ENCODE peak calls at places on chromosome 20, in ten cellular contexts. N is left ventricle myocardium inferior; U is ascending aorta; D is CD4-positive, alpha-beta T cell; M is heart right ventricle; X is esophagus squamous epithelium; L is CD8-positive, alpha-beta memory T cell; Z is suprapubic skin; K is gastrocnemius medialis; C is mesenchymal stem cell. V is an unnamed sample. For H3K9me3 and H3K27me3, the result is how much of the 10 kb centered on the place peaks cover.

GRCh38 chr20:23482138-23482537 is 8.8 kb upstream of the CST8 start:
- DNase-seq in N (no peak), U (no peak), D (no peak), M (no peak), X (no peak), L (no peak), Z (no peak), K (no peak), C (no peak), V (no peak)

GRCh38 chr20:5654557-5654956 is 95.6 kb upstream of the SHLD1 start:
- DNase-seq in N (no peak), U (no peak), D (no peak), M (no peak), X (no peak), L (no peak), Z (no peak), K (no peak), C (peak), V (no peak)

GRCh38 chr20:51562334-51563140 is 20.0 kb upstream of the NFATC2 start:
- DNase-seq in N (peak), U (peak), D (peak), M (peak), X (no peak), L (no peak), Z (peak), K (peak), C (peak), V (peak)

GRCh38 chr20:8693709-8694108 is 375.2 kb upstream of the PLCB4 start:
- DNase-seq in N (no peak), U (no peak), D (no peak), M (no peak), X (no peak), L (no peak), Z (no peak), K (no peak), C (peak), V (no peak)

GRCh38 chr20:44637490-44638372 is 13.8 kb downstream of the ADA start:
- DNase-seq in N (peak), U (peak), D (no peak), M (peak), X (no peak), L (no peak), Z (peak), K (peak), C (no peak), V (no peak)

GRCh38 chr20:35312348-35312747 is 20.1 kb upstream of the FAM83C start:
- DNase-seq in N (no peak), U (no peak), D (no peak), M (no peak), X (no peak), L (no peak), Z (no peak), K (no peak), C (peak), V (no peak)

GRCh38 chr20:19775353-19776201 is 17.5 kb downstream of the RIN2 start:
- DNase-seq in N (no peak), U (peak), D (no peak), M (no peak), X (no peak), L (no peak), Z (no peak), K (no peak), C (no peak), V (no peak)

GRCh38 chr20:45911486-45912343 is at the start of gene PLTP:
- DNase-seq in N (peak), U (peak), D (no peak), M (peak), X (no peak), L (no peak), Z (peak), K (peak), C (peak), V (peak)

GRCh38 chr20:59925894-59926293 is 7.5 kb downstream of the SYCP2 start:
- DNase-seq in N (no peak), U (no peak), D (no peak), M (no peak), X (no peak), L (no peak), Z (no peak), K (no peak), C (no peak), V (no peak)

GRCh38 chr20:32053648-32054047 is 1.6 kb downstream of the HCK start:
- DNase-seq in N (no peak), U (no peak), D (no peak), M (no peak), X (no peak), L (no peak), Z (no peak), K (no peak), C (no peak), V (no peak)

GRCh38 chr20:20096421-20096820 is 44.1 kb downstream of the CFAP61 start:
- DNase-seq in N (no peak), U (no peak), D (no peak), M (no peak), X (no peak), L (no peak), Z (peak), K (no peak), C (no peak), V (no peak)

GRCh38 chr20:40603057-40603651 is 85.9 kb downstream of the MAFB start:
- DNase-seq in N (no peak), U (no peak), D (no peak), M (no peak), X (no peak), L (no peak), Z (no peak), K (no peak), C (no peak), V (no peak)

GRCh38 chr20:35049776-35050352 is 42.7 kb downstream of the TRPC4AP start:
- DNase-seq in N (no peak), U (no peak), D (no peak), M (no peak), X (no peak), L (no peak), Z (no peak), K (no peak), C (peak), V (no peak)

GRCh38 chr20:57319584-57319983 is 10.0 kb upstream of the SPO11 start:
- DNase-seq in N (no peak), U (no peak), D (no peak), M (no peak), X (no peak), L (no peak), Z (no peak), K (no peak), C (no peak), V (no peak)

GRCh38 chr20:54497931-54498718 is 22.7 kb downstream of the DOK5 start:
- DNase-seq in N (no peak), U (no peak), D (no peak), M (no peak), X (no peak), L (no peak), Z (no peak), K (no peak), C (no peak), V (no peak)

GRCh38 chr20:59776059-59776603 is 157.3 kb downstream of the SYCP2 start:
- DNase-seq in N (no peak), U (peak), D (peak), M (no peak), X (no peak), L (no peak), Z (peak), K (no peak), C (no peak), V (no peak)

GRCh38 chr20:33490023-33490933 is at the start of gene CBFA2T2:
- DNase-seq in N (peak), U (peak), D (no peak), M (peak), X (no peak), L (no peak), Z (peak), K (peak), C (peak), V (peak)
- H3K9me3 ChIP-seq in N (under half), U (under half), D (under half), M (under half), X (under half), L (under half), Z (under half), K (under half), C (under half), V (under half)

DNA sequence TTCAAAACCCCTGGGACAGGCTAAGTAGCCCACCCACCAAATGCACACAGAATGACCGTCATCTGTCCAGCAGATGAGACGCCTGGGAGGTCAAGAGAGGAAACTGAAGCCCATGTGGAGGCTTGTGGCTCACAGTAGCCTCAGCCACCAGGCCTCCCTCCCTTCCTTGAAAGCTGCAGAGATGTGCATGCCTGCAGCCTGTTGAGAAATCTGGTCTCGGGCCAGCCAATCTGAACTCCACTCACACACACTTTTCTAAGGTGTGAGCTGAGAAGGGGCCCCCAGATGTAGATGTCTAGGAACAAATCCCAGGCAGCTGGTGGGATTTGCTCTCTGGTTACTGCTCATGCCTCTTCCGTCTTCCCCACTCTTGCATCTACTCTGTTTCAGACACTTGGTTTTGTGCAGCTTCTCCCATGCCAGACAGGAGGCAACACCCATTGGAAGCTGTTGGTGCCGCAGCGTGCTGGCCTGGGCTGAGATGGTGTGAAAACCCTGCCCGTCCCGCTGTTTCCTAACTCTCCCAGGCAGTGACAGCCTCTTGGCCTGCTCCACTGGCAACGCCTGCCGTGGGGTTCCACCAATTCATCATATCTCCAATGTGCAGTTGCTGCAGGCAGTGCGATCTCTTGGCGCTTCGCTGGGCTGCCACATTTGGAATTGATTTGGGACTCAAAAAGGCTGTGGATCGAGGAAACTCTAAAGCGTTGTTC is 24.1 kb upstream of the PAX1 start:
- DNase-seq in N (no peak), U (no peak), D (no peak), M (no peak), X (no peak), L (no peak), Z (peak), K (peak), C (no peak), V (no peak)
- H3K27me3 ChIP-seq in N (under half), U (under half), D (under half), M (under half), X (under half), L (under half), Z (under half), K (under half), C (under half), V (under half)

GRCh38 chr20:56003966-56004365 is 1.4 kb downstream of the CBLN4 start:
- DNase-seq in N (no peak), U (no peak), D (no peak), M (no peak), X (no peak), L (no peak), Z (no peak), K (no peak), C (no peak), V (peak)
- H3K9me3 ChIP-seq in N (under half), U (under half), D (under half), M (under half), X (under half), L (under half), Z (under half), K (under half), C (under half), V (under half)

GRCh38 chr20:14951105-14951504 is 613.7 kb upstream of the FLRT3 start:
- DNase-seq in N (no peak), U (no peak), D (no peak), M (no peak), X (no peak), L (no peak), Z (no peak), K (no peak), C (peak), V (no peak)
- H3K27me3 ChIP-seq in N (under half), U (under half), D (under half), M (under half), X (under half), L (under half), Z (under half), K (under half), C (under half), V (under half)

DNA sequence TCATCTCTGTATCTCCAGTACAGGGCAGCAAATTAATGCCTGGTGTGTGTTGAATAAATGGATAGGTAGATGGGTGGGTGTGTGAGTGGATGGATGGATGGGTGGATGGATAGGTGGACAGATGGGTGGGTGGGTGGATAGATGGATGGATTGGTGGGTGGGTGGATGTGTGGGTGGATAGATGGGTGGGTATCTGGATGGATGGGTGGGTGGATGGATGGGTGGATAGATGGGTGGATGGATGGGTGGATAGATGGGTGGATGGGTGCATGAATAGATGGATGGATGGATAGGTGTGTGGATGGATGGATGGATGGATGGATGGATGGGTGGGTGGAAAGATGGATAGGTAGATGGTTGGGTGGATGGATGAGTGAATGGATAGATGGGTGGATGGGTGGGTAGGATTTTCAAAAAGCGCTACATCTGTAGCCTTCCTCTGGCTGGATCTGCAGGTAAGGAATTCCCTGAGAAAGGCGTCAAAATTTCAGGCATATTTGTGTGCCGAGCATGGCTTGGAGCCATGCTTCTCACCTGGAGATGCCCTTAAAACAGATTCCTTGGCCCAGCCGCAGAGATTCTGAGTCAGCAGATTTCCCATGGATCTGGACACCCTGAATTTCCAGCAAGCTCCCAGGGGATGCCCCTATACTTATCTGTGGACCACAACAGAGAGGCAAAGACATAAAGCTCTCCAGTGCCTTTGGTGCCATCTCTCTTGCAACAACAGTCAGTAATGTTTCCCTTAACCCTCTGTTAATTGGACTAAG is 177.6 kb downstream of the CDH4 start:
- DNase-seq in N (no peak), U (no peak), D (no peak), M (no peak), X (no peak), L (no peak), Z (no peak), K (no peak), C (no peak), V (no peak)
- H3K9me3 ChIP-seq in N (under half), U (under half), D (under half), M (under half), X (under half), L (under half), Z (under half), K (under half), C (under half), V (under half)

GRCh38 chr20:63500151-63500901 is 1.4 kb upstream of the EEF1A2 start:
- DNase-seq in N (no peak), U (no peak), D (no peak), M (no peak), X (no peak), L (no peak), Z (no peak), K (peak), C (no peak), V (peak)
- H3K27me3 ChIP-seq in N (half or more), U (under half), D (under half), M (under half), X (half or more), L (under half), Z (half or more), K (under half), C (half or more), V (under half)

GRCh38 chr20:42074944-42075343 is 456.8 kb upstream of the CHD6 start:
- DNase-seq in N (no peak), U (no peak), D (no peak), M (no peak), X (no peak), L (no peak), Z (no peak), K (no peak), C (no peak), V (no peak)
- H3K9me3 ChIP-seq in N (under half), U (under half), D (under half), M (under half), X (under half), L (under half), Z (under half), K (under half), C (under half), V (under half)

DNA sequence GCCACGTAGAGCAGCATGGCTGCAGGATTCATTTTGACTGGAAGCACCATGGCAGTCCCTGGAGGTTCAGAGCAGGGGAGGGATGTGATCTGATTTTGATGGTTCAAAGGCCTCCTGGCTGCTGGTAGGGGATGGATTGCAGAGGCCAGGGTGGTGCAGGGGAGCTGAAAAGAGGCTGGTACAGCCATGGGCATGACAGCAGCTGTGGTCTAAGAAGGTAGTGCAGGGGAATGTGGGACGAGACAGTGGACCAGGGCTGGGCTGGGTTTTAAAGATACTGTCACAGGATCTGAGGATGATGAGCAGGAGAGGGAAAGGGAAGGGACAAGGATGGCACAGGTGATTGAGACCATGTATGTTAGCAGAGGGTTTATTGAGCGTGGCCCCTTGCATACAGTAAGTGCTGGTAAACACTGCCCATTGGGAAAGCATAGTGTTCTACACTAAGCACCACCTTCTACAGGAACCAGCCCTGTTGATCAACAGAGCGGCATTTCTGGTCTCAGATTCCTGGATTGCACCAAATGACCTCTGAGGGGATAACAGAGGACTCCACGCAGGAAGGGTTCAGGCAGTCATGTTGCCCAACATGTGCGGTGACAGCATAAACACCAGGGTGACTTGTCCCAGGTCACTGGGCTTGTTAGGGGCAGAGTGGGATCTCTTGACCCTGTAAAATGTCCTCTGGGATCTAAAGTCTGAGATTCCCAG is 14.5 kb upstream of the SIRPA start:
- DNase-seq in N (no peak), U (no peak), D (no peak), M (no peak), X (no peak), L (no peak), Z (no peak), K (no peak), C (no peak), V (no peak)
- H3K27me3 ChIP-seq in N (under half), U (under half), D (under half), M (under half), X (under half), L (under half), Z (under half), K (under half), C (half or more), V (under half)

V was measured in upper lobe of right lung.